ENCODE peak calls at places on chromosomes 12 and 14, in eight cellular contexts. V is OCI-LY7, W is astrocyte of the spinal cord, G is fibroblast of lung, I is HFF-Myc, M is ovary, C is tibial artery, Y is cardiac fibroblast. E is an unnamed sample.

GRCh38 chr14:83096092-83096491 is 1562.4 kb upstream of the SEL1L start:
- DNase-seq in C (no peak), W (peak), G (peak), Y (no peak), V (no peak), I (no peak), M (no peak), E (no peak)

GRCh38 chr14:91410781-91411536 is 6.7 kb downstream of the CCDC88C start:
- DNase-seq in C (no peak), G (no peak), W (no peak), I (no peak), V (peak), M (no peak), Y (no peak), E (peak)

GRCh38 chr14:24351517-24351916 is 11.7 kb upstream of the RIPK3 start:
- DNase-seq in Y (peak), W (no peak), V (no peak), G (peak), C (no peak), I (no peak), M (no peak), E (no peak)

GRCh38 chr14:20668969-20669368 is 15.4 kb upstream of the RNASE4 start:
- DNase-seq in I (no peak), V (no peak), Y (no peak), G (no peak), W (no peak), M (no peak), C (no peak), E (no peak)

GRCh38 chr12:108559748-108560147 is 1.2 kb downstream of the SART3 start:
- DNase-seq in C (no peak), M (no peak), W (no peak), V (peak), G (no peak), I (no peak), Y (no peak), E (no peak)

GRCh38 chr12:57841445-57841844 is 5.1 kb downstream of the CTDSP2 start:
- DNase-seq in G (no peak), C (no peak), M (no peak), V (no peak), W (no peak), Y (no peak), I (no peak), E (no peak)

GRCh38 chr12:12461923-12462315 is 100.7 kb downstream of the DUSP16 start:
- DNase-seq in G (no peak), I (no peak), Y (no peak), M (no peak), V (no peak), C (no peak), W (no peak), E (no peak)

GRCh38 chr14:38197761-38198345 is 9.9 kb upstream of the SSTR1 start:
- DNase-seq in M (no peak), Y (no peak), C (no peak), V (no peak), I (no peak), W (no peak), G (no peak), E (no peak)

GRCh38 chr12:124754949-124755800 is 108.5 kb downstream of the SCARB1 start:
- DNase-seq in V (no peak), I (peak), Y (peak), M (peak), G (peak), W (peak), C (peak), E (no peak)

GRCh38 chr12:77535734-77536133 is 295.0 kb upstream of the NAV3 start:
- DNase-seq in Y (no peak), I (no peak), W (no peak), G (no peak), M (no peak), V (no peak), C (no peak), E (no peak)

GRCh38 chr12:123973552-123974341 is 732 bp downstream of the ZNF664 start:
- DNase-seq in C (peak), V (peak), Y (peak), G (no peak), W (no peak), I (no peak), M (peak), E (peak)

GRCh38 chr14:51650721-51651387 is 856 bp upstream of the FRMD6 start:
- DNase-seq in M (peak), V (no peak), C (peak), I (no peak), Y (no peak), G (no peak), W (no peak), E (peak)

GRCh38 chr12:108035372-108035771 is 93.7 kb upstream of the WSCD2 start:
- DNase-seq in V (no peak), I (no peak), C (no peak), Y (no peak), W (no peak), G (no peak), M (no peak), E (no peak)

GRCh38 chr14:100474176-100474575 is 113.0 kb downstream of the BEGAIN start:
- DNase-seq in I (no peak), G (no peak), M (no peak), W (peak), Y (no peak), V (no peak), C (no peak), E (no peak)

GRCh38 chr12:46233418-46233817 is 35.4 kb downstream of the SLC38A1 start:
- DNase-seq in I (no peak), Y (no peak), C (no peak), G (no peak), W (no peak), M (no peak), V (no peak), E (no peak)

GRCh38 chr12:49043856-49044258 is 16.7 kb downstream of the KMT2D start:
- DNase-seq in W (peak), Y (peak), V (peak), G (peak), M (no peak), I (no peak), C (no peak), E (no peak)

GRCh38 chr12:40971911-40972310 is 216.2 kb upstream of the PDZRN4 start:
- DNase-seq in W (peak), M (no peak), G (no peak), V (no peak), C (no peak), Y (no peak), I (no peak), E (no peak)

GRCh38 chr12:103884316-103884715 is 43.3 kb upstream of the NT5DC3 start:
- DNase-seq in C (no peak), I (no peak), M (peak), Y (peak), G (peak), W (peak), V (peak), E (no peak)

GRCh38 chr12:103571286-103571685 is 15.8 kb upstream of the STAB2 start:
- DNase-seq in C (no peak), W (peak), M (no peak), G (no peak), Y (peak), V (no peak), I (no peak), E (no peak)

GRCh38 chr14:77290705-77291104 is 19.7 kb upstream of the NGB start:
- DNase-seq in V (peak), I (no peak), G (no peak), C (no peak), Y (no peak), W (no peak), M (no peak), E (no peak)

GRCh38 chr14:79721399-79722084 is 489.8 kb downstream of the DIO2 start:
- DNase-seq in M (no peak), Y (no peak), C (no peak), W (no peak), I (no peak), G (no peak), V (no peak), E (no peak)

GRCh38 chr12:131909596-131910219 is 15.3 kb downstream of the ULK1 start:
- DNase-seq in G (no peak), V (no peak), C (no peak), W (no peak), Y (no peak), I (no peak), M (peak), E (peak)

GRCh38 chr14:101442451-101442850 is 118.8 kb upstream of the DIO3 start:
- DNase-seq in Y (no peak), W (no peak), G (no peak), V (peak), I (no peak), M (no peak), C (no peak), E (peak)

GRCh38 chr12:22569253-22569652 is 24.9 kb upstream of the C2CD5 start:
- DNase-seq in W (no peak), I (no peak), G (no peak), C (no peak), V (no peak), Y (no peak), M (no peak), E (no peak)

GRCh38 chr12:65339161-65339560 is 60.7 kb downstream of the MSRB3 start:
- DNase-seq in G (no peak), W (no peak), Y (no peak), C (no peak), I (no peak), M (no peak), V (no peak), E (no peak)

GRCh38 chr14:52115286-52115685 is 46.4 kb upstream of the NID2 start:
- DNase-seq in W (no peak), V (peak), C (no peak), Y (no peak), G (no peak), M (no peak), I (no peak), E (no peak)

GRCh38 chr12:63809566-63809965 is 29.9 kb downstream of the RXYLT1 start:
- DNase-seq in G (no peak), I (no peak), V (no peak), W (no peak), M (no peak), C (no peak), Y (no peak), E (no peak)

GRCh38 chr12:109461846-109462766 is 15.0 kb downstream of the KCTD10 start:
- DNase-seq in W (peak), C (peak), Y (peak), M (peak), I (peak), V (no peak), G (peak), E (no peak)

GRCh38 chr12:79691299-79692248 is 810 bp upstream of the PAWR start:
- DNase-seq in C (no peak), I (peak), G (peak), M (peak), Y (peak), V (no peak), W (peak), E (no peak)

GRCh38 chr14:100692256-100692655 is 34.4 kb upstream of the DLK1 start:
- DNase-seq in Y (no peak), M (no peak), C (no peak), V (no peak), G (no peak), I (no peak), W (no peak), E (no peak)

GRCh38 chr14:105091335-105092123 is 26.3 kb upstream of the GPR132 start:
- DNase-seq in C (peak), M (peak), Y (peak), G (no peak), V (no peak), W (no peak), I (no peak), E (no peak)

GRCh38 chr14:105093426-105094192 is 28.4 kb upstream of the GPR132 start:
- DNase-seq in W (peak), V (no peak), G (peak), I (no peak), Y (peak), C (no peak), M (peak), E (peak)

GRCh38 chr14:105094193-105094907 is 29.1 kb upstream of the GPR132 start:
- DNase-seq in M (no peak), Y (no peak), C (no peak), V (no peak), G (no peak), W (no peak), I (no peak), E (no peak)

GRCh38 chr14:105092124-105092911 is 27.1 kb upstream of the GPR132 start:
- DNase-seq in W (no peak), M (no peak), Y (peak), V (no peak), C (no peak), I (no peak), G (no peak), E (no peak)

GRCh38 chr14:105092912-105093425 is 27.7 kb upstream of the GPR132 start:
- DNase-seq in V (no peak), W (peak), I (no peak), G (peak), M (peak), Y (peak), C (no peak), E (peak)
- H3K4me3 ChIP-seq in V (no peak), W (peak), I (peak), G (peak), M (peak), Y (peak), C (peak), E (peak)

GRCh38 chr12:116426391-116427136 is 132.6 kb upstream of the MAP1LC3B2 start:
- DNase-seq in M (peak), I (peak), V (no peak), W (peak), Y (peak), C (peak), G (peak), E (no peak)
- TF ChIP-seq CTCF in M (peak), I (peak), V (no peak), W (peak), Y (peak), C (peak), G (peak), E (no peak)

GRCh38 chr14:22583994-22584393 is 5.0 kb downstream of the DAD1 start:
- DNase-seq in V (no peak), C (no peak), G (no peak), M (no peak), W (no peak), Y (no peak), I (no peak), E (no peak)
- H3K4me3 ChIP-seq in V (no peak), C (no peak), G (no peak), M (no peak), W (no peak), Y (no peak), I (no peak), E (no peak)

GRCh38 chr12:122349078-122349477 is 73.4 kb downstream of the CLIP1 start:
- DNase-seq in M (no peak), G (no peak), C (no peak), V (no peak), Y (no peak), I (no peak), W (no peak), E (no peak)

GRCh38 chr12:122348505-122348904 is 74.0 kb downstream of the CLIP1 start:
- DNase-seq in W (no peak), Y (no peak), C (no peak), G (no peak), V (no peak), M (no peak), I (no peak), E (no peak)

GRCh38 chr12:122346054-122346453 is 76.4 kb downstream of the CLIP1 start:
- DNase-seq in V (no peak), M (no peak), W (no peak), C (no peak), I (no peak), G (no peak), Y (no peak), E (no peak)

GRCh38 chr12:122352394-122352793 is 70.1 kb downstream of the CLIP1 start:
- DNase-seq in M (no peak), W (no peak), I (no peak), G (no peak), Y (no peak), V (no peak), C (no peak), E (no peak)

GRCh38 chr12:122350444-122350843 is 72.0 kb downstream of the CLIP1 start:
- DNase-seq in M (no peak), C (peak), I (no peak), G (peak), W (peak), Y (peak), V (no peak), E (no peak)
- TF ChIP-seq CTCF in M (no peak), C (peak), I (no peak), G (peak), W (no peak), Y (peak), V (no peak), E (no peak)

DNA sequence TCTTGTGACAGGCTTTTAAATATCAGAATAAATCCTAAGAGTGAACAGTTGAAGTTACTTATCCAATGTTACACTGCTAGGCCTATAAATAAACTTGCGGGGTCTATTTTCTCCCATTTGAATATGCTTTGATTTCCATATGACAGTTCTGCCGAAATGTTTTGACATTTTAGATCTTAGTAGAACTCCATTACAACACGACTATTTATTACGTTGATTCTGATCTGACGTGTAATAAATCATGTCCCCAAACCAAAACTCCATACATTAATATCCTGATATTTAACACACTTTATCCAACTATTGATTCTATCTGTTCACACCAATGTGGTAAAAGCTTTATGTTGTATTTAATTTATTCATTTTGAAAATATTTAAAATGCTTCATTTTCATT is 16.1 kb upstream of the NEMF start:
- DNase-seq in Y (no peak), C (no peak), W (no peak), M (no peak), V (no peak), G (no peak), I (no peak), E (no peak)
- H3K4me3 ChIP-seq in Y (peak), C (peak), W (peak), M (peak), V (peak), G (peak), I (peak), E (peak)

GRCh38 chr12:92466391-92467305 is 236.1 kb upstream of the PLEKHG7 start:
- DNase-seq in Y (no peak), C (peak), G (peak), I (no peak), M (no peak), V (peak), W (peak), E (peak)

GRCh38 chr12:92463171-92463570 is 239.6 kb upstream of the PLEKHG7 start:
- DNase-seq in W (no peak), C (no peak), M (no peak), V (no peak), I (no peak), G (no peak), Y (no peak), E (no peak)

GRCh38 chr12:92464911-92465310 is 237.9 kb upstream of the PLEKHG7 start:
- DNase-seq in M (no peak), W (no peak), C (no peak), Y (no peak), V (peak), G (no peak), I (no peak), E (no peak)

GRCh38 chr12:92467886-92468285 is 234.9 kb upstream of the PLEKHG7 start:
- DNase-seq in W (no peak), C (no peak), M (no peak), Y (no peak), I (no peak), V (peak), G (no peak), E (no peak)

DNA sequence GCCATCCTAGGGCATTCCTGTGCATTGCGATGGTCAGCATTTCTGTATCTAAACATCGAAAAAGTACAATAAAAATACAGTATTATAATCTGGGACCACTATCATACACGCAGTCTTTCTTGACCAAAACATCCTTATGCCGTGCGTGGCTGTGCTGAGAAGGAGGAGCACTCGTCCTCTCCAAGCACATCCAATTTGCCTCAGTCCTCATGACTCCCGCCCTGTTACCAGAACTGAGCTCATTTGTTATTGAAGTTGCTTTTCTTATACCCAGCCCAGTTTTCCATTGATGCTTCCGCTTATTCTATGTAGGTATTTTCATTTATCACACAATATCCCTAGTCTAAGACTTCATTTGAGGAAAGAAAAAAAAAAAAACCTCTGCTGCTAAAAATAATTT is 237.0 kb upstream of the PLEKHG7 start:
- DNase-seq in I (no peak), W (no peak), V (peak), C (no peak), Y (no peak), G (no peak), M (no peak), E (no peak)
- TF ChIP-seq CTCF in I (no peak), W (no peak), V (no peak), C (no peak), Y (no peak), G (no peak), M (no peak), E (no peak)

GRCh38 chr14:33799705-33800269 is 151.1 kb downstream of the EGLN3 start:
- DNase-seq in Y (peak), C (no peak), M (no peak), V (no peak), I (no peak), W (no peak), G (no peak), E (no peak)

GRCh38 chr14:33796356-33796755 is 154.5 kb downstream of the EGLN3 start:
- DNase-seq in I (no peak), V (no peak), M (no peak), C (no peak), W (peak), G (peak), Y (peak), E (no peak)

GRCh38 chr14:33802737-33803136 is 148.1 kb downstream of the EGLN3 start:
- DNase-seq in W (no peak), Y (no peak), G (no peak), C (no peak), V (no peak), M (no peak), I (no peak), E (no peak)

GRCh38 chr14:33805593-33805992 is 145.3 kb downstream of the EGLN3 start:
- DNase-seq in G (no peak), I (no peak), W (no peak), Y (no peak), M (no peak), C (no peak), V (no peak), E (no peak)

GRCh38 chr14:33800735-33801163 is 150.1 kb downstream of the EGLN3 start:
- DNase-seq in G (no peak), W (no peak), V (no peak), I (no peak), Y (no peak), C (no peak), M (no peak), E (no peak)
- H3K4me3 ChIP-seq in G (no peak), W (no peak), V (no peak), I (no peak), Y (no peak), C (peak), M (no peak), E (no peak)